ENCODE peak calls at places on chromosome 2, in ten cellular contexts. M is uterus; W is Right ventricle myocardium superior; G is psoas muscle; V is DMS153; H is GM10248; U is skeletal muscle cell; B is Calu3; Y is heart right ventricle; R is CD4-positive, alpha-beta T cell. Q is an unnamed sample.

GRCh38 chr2:120669121-120669952 is 66.3 kb upstream of the GLI2 start:
- DNase-seq in B (peak), R (no peak), G (no peak), M (no peak), V (peak), Y (no peak), W (no peak), U (no peak), H (no peak), Q (peak)

GRCh38 chr2:195721042-195721441 is 64.0 kb downstream of the SLC39A10 start:
- DNase-seq in R (no peak), W (no peak), V (no peak), Y (no peak), G (no peak), M (no peak), U (no peak), H (no peak), B (peak), Q (no peak)

GRCh38 chr2:160228141-160228963 is 28.3 kb upstream of the ITGB6 start:
- DNase-seq in U (peak), Y (no peak), G (no peak), M (no peak), R (no peak), B (no peak), H (no peak), V (no peak), W (no peak), Q (no peak)

GRCh38 chr2:109197491-109198480 is 68.8 kb downstream of the SH3RF3 start:
- DNase-seq in V (no peak), M (no peak), U (no peak), W (no peak), H (no peak), Y (no peak), B (no peak), G (no peak), R (no peak), Q (no peak)

GRCh38 chr2:17759805-17760204 is 5.9 kb downstream of the GEN1 start:
- DNase-seq in H (no peak), R (no peak), M (no peak), G (no peak), W (no peak), Y (no peak), U (no peak), V (no peak), B (no peak), Q (no peak)

GRCh38 chr2:37418956-37419355 is 74.5 kb downstream of the QPCT start:
- DNase-seq in V (no peak), R (no peak), W (no peak), Y (no peak), M (no peak), B (no peak), G (no peak), U (no peak), H (no peak), Q (no peak)

GRCh38 chr2:197869501-197870111 is 65.2 kb downstream of the PLCL1 start:
- DNase-seq in V (no peak), U (no peak), W (no peak), H (no peak), R (peak), M (no peak), Y (no peak), G (no peak), B (no peak), Q (no peak)

GRCh38 chr2:234957533-234958135 is 5.8 kb downstream of the SH3BP4 start:
- DNase-seq in R (no peak), B (no peak), U (peak), G (no peak), W (no peak), H (no peak), Y (no peak), M (no peak), V (no peak), Q (no peak)

GRCh38 chr2:81550277-81550676 is 1245.7 kb upstream of the LRRTM1 start:
- DNase-seq in M (no peak), R (no peak), H (no peak), G (no peak), Y (no peak), W (no peak), V (no peak), B (no peak), U (no peak), Q (no peak)

GRCh38 chr2:43605079-43605655 is 9.3 kb upstream of the THADA start:
- DNase-seq in H (peak), B (peak), G (no peak), Y (no peak), V (peak), R (no peak), U (peak), M (no peak), W (no peak), Q (no peak)

GRCh38 chr2:196427996-196428634 is 211.4 kb upstream of the CCDC150 start:
- DNase-seq in M (no peak), B (no peak), H (no peak), U (no peak), W (no peak), G (no peak), Y (no peak), R (no peak), V (no peak), Q (no peak)

GRCh38 chr2:25041928-25042320 is at the start of gene EFR3B:
- DNase-seq in W (peak), Y (peak), G (peak), U (peak), R (peak), H (peak), B (peak), V (peak), M (peak), Q (peak)

GRCh38 chr2:238100049-238100820 is at the start of gene ESPNL:
- DNase-seq in B (no peak), R (no peak), G (peak), U (no peak), Y (no peak), H (no peak), M (no peak), V (peak), W (no peak), Q (peak)

GRCh38 chr2:12895017-12895416 is 178.3 kb downstream of the TRIB2 start:
- DNase-seq in M (no peak), Y (no peak), H (no peak), G (no peak), W (no peak), V (no peak), B (no peak), U (no peak), R (no peak), Q (no peak)

GRCh38 chr2:47310801-47311560 is 92.0 kb upstream of the MSH2 start:
- DNase-seq in G (no peak), R (no peak), B (peak), M (peak), Y (peak), W (peak), H (no peak), U (no peak), V (no peak), Q (peak)

GRCh38 chr2:196174424-196174823 is 3.0 kb upstream of the STK17B start:
- DNase-seq in Y (no peak), W (no peak), G (no peak), M (no peak), H (no peak), U (no peak), V (no peak), B (no peak), R (no peak), Q (no peak)

GRCh38 chr2:231167745-231168459 is 30.5 kb upstream of the ARMC9 start:
- DNase-seq in H (no peak), G (no peak), W (no peak), Y (no peak), V (no peak), B (no peak), U (no peak), M (no peak), R (no peak), Q (no peak)

GRCh38 chr2:2826209-2826551 is 495.1 kb upstream of the MYT1L start:
- DNase-seq in M (no peak), V (no peak), G (no peak), W (no peak), H (no peak), R (no peak), Y (no peak), U (no peak), B (no peak), Q (no peak)

GRCh38 chr2:27914046-27914792 is 23.7 kb downstream of the BABAM2 start:
- DNase-seq in W (no peak), Y (no peak), H (no peak), G (no peak), M (no peak), V (no peak), U (no peak), B (no peak), R (no peak), Q (no peak)

GRCh38 chr2:9793156-9793917 is 49.9 kb upstream of the TAF1B start:
- DNase-seq in U (no peak), G (no peak), H (no peak), R (no peak), B (no peak), W (peak), V (no peak), Y (no peak), M (no peak), Q (no peak)

GRCh38 chr2:142175917-142176316 is 45.1 kb upstream of the LRP1B start:
- DNase-seq in M (no peak), B (no peak), H (no peak), R (no peak), Y (no peak), U (no peak), G (no peak), W (no peak), V (no peak), Q (no peak)

GRCh38 chr2:60629801-60630385 is 76.4 kb upstream of the BCL11A start:
- DNase-seq in W (no peak), Y (no peak), V (no peak), U (no peak), G (no peak), H (no peak), R (no peak), M (no peak), B (no peak), Q (no peak)

GRCh38 chr2:150417278-150417677 is 70.2 kb downstream of the RND3 start:
- DNase-seq in B (no peak), R (no peak), G (no peak), W (no peak), Y (no peak), H (no peak), V (no peak), M (no peak), U (no peak), Q (no peak)